ENCODE peak calls at places on chromosomes 2 and 18, in seven cellular contexts. R is mammary epithelial cell; Z is colonic mucosa; J is adrenal gland; T is tibial artery; D is CD8-positive, alpha-beta T cell; Y is GM23338. P is an unnamed sample. For H3K4me1, the result is how much of the 10 kb centered on the place peaks cover.

GRCh38 chr18:11553098-11553940 is 56.1 kb upstream of the SLC35G4 start:
- DNase-seq in R (peak), Z (peak), J (peak), T (no peak), D (no peak), Y (peak), P (no peak)

GRCh38 chr2:100813527-100813926 is 6.4 kb upstream of the NPAS2 start:
- DNase-seq in R (no peak), Z (no peak), J (no peak), T (no peak), D (no peak), Y (no peak), P (no peak)

GRCh38 chr2:205785507-205786222 is 103.4 kb downstream of the NRP2 start:
- DNase-seq in R (no peak), Z (no peak), J (no peak), T (no peak), D (no peak), Y (no peak), P (no peak)

GRCh38 chr2:173354073-173354600 is 535 bp upstream of the CDCA7 start:
- DNase-seq in R (no peak), Z (no peak), J (no peak), T (no peak), D (no peak), Y (peak), P (no peak)

GRCh38 chr2:100819365-100820345 is at the start of gene NPAS2:
- DNase-seq in R (peak), Z (peak), J (peak), T (no peak), D (peak), Y (peak), P (no peak)

GRCh38 chr2:143000599-143000998 is 123.1 kb downstream of the KYNU start:
- DNase-seq in R (no peak), Z (no peak), J (no peak), T (no peak), D (no peak), Y (peak), P (no peak)

GRCh38 chr2:154490540-154490939 is 208.0 kb upstream of the KCNJ3 start:
- DNase-seq in R (no peak), Z (no peak), J (no peak), T (no peak), D (no peak), Y (no peak), P (no peak)

GRCh38 chr2:96882230-96882629 is 12.3 kb upstream of the SEMA4C start:
- DNase-seq in R (peak), Z (no peak), J (no peak), T (no peak), D (no peak), Y (no peak), P (no peak)

GRCh38 chr2:238897122-238897880 is 49.4 kb downstream of the TWIST2 start:
- DNase-seq in R (no peak), Z (no peak), J (no peak), T (no peak), D (no peak), Y (no peak), P (no peak)

GRCh38 chr2:233114421-233114861 is 54.3 kb downstream of the INPP5D start:
- DNase-seq in R (no peak), Z (no peak), J (no peak), T (no peak), D (no peak), Y (no peak), P (no peak)

GRCh38 chr18:32019251-32019943 is 772 bp downstream of the RNF125 start:
- DNase-seq in R (peak), Z (peak), J (peak), T (peak), D (peak), Y (peak), P (peak)

GRCh38 chr2:190519975-190520767 is 14.4 kb downstream of the NEMP2 start:
- DNase-seq in R (no peak), Z (no peak), J (no peak), T (no peak), D (no peak), Y (no peak), P (no peak)

GRCh38 chr18:47287911-47288635 is 36.6 kb upstream of the SKOR2 start:
- DNase-seq in R (no peak), Z (no peak), J (no peak), T (no peak), D (no peak), Y (no peak), P (no peak)

GRCh38 chr2:140586379-140586778 is 1544.4 kb downstream of the LRP1B start:
- DNase-seq in R (peak), Z (peak), J (peak), T (no peak), D (no peak), Y (peak), P (no peak)

GRCh38 chr2:156399950-156400703 is 36.1 kb upstream of the GPD2 start:
- DNase-seq in R (peak), Z (peak), J (peak), T (peak), D (no peak), Y (peak), P (peak)

DNA sequence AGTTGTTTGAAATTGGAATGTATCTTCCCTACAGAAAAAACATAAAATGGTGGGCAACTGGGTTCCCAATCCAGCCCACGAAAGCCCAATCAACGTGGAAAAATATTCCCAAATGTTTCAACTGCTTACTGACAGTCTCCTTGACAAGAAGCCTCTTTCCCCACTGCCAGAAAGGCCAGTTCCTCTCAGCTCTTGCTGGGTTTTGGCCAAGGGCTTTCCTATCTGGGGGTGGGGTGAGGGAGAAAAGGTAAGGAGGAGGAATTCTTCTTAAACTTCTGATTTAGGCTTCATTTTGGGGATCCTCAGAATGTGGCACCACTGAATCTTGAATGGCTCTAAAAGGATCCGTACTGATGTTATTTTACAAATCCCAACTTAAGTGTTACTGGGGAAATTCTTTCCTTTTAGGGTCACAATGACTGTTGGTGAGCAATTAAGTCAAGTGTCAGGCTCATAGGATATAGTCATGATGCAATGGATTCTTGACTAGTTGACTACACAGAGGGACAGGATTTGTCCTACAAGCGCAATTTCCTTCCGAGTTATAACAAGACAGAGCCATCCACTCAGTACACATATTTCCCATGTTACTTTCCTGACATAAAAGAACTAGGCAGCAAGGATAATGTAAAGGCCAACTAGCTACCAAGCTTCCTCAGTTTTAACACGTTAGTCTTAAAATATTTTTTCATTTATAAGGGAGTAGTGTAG is 73.6 kb downstream of the SPRED2 start:
- DNase-seq in R (no peak), Z (no peak), J (no peak), T (no peak), D (no peak), Y (no peak), P (no peak)
- H3K4me1 ChIP-seq in R (under half), Z (under half), J (under half), T (under half), D (under half), Y (under half), P (under half)

GRCh38 chr2:1674766-1675397 is 69.4 kb downstream of the PXDN start:
- DNase-seq in R (no peak), Z (no peak), J (no peak), T (no peak), D (no peak), Y (no peak), P (no peak)
- H3K27ac ChIP-seq in R (peak), Z (no peak), J (no peak), T (peak), D (no peak), Y (no peak), P (peak)

GRCh38 chr2:38076250-38076709 is 329 bp upstream of the CYP1B1 start:
- DNase-seq in R (peak), Z (peak), J (peak), T (peak), D (no peak), Y (peak), P (no peak)

GRCh38 chr2:38074775-38075435 is 1.0 kb downstream of the CYP1B1 start:
- DNase-seq in R (no peak), Z (no peak), J (no peak), T (no peak), D (no peak), Y (peak), P (no peak)

GRCh38 chr2:38077431-38077769 is 1.4 kb upstream of the CYP1B1 start:
- DNase-seq in R (no peak), Z (no peak), J (no peak), T (no peak), D (no peak), Y (no peak), P (no peak)

GRCh38 chr2:38075436-38076249 is at the start of gene CYP1B1:
- DNase-seq in R (peak), Z (peak), J (peak), T (no peak), D (no peak), Y (no peak), P (no peak)

DNA sequence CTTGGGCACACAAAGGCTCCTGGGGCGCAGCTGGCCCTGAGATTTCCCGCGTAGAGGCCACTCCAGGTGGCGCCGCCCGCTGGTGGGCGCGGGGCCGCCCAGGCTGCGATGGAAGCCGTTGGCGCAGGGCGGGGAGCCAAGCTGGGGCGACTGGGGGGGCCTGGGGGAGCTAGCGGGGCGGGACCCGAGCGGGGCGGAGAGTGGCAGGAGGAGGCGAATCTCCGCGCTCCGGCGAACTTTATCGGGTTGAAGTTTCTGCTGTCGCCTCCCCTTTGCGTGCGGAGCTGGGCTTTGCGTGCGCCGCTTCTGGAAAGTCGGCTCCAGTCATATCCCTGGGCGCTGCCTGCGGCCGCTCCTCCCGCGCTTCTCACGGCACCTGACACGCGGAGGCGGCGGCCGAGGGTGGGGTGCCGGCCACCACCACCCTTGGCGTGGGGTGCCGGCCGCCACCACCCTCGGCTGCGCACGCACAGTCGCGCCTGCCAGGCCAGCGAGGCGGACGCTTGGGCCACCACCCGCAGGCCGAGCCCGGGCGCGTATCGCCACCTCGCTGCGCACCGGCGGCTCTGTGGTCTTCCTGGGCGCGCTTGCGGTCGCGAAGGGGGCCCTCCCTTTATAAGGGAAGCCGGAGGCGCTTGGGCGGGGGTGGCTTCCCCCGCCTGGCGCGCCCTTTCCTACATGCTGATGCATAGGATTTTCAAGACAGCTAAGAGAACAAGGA is 919 bp upstream of the CYP1B1 start:
- DNase-seq in R (peak), Z (peak), J (peak), T (peak), D (no peak), Y (peak), P (peak)
- TF ChIP-seq CTCF in R (peak), Z (peak), J (peak), T (peak), D (no peak), Y (peak), P (no peak)

GRCh38 chr18:28112056-28112470 is 64.9 kb downstream of the CDH2 start:
- DNase-seq in R (peak), Z (no peak), J (no peak), T (no peak), D (no peak), Y (no peak), P (peak)

GRCh38 chr18:28110924-28111323 is 66.0 kb downstream of the CDH2 start:
- DNase-seq in R (no peak), Z (no peak), J (peak), T (no peak), D (no peak), Y (peak), P (no peak)

GRCh38 chr18:28115149-28115550 is 61.8 kb downstream of the CDH2 start:
- DNase-seq in R (peak), Z (no peak), J (no peak), T (no peak), D (no peak), Y (no peak), P (peak)

GRCh38 chr18:28114472-28114871 is 62.5 kb downstream of the CDH2 start:
- DNase-seq in R (peak), Z (no peak), J (no peak), T (no peak), D (no peak), Y (no peak), P (peak)

DNA sequence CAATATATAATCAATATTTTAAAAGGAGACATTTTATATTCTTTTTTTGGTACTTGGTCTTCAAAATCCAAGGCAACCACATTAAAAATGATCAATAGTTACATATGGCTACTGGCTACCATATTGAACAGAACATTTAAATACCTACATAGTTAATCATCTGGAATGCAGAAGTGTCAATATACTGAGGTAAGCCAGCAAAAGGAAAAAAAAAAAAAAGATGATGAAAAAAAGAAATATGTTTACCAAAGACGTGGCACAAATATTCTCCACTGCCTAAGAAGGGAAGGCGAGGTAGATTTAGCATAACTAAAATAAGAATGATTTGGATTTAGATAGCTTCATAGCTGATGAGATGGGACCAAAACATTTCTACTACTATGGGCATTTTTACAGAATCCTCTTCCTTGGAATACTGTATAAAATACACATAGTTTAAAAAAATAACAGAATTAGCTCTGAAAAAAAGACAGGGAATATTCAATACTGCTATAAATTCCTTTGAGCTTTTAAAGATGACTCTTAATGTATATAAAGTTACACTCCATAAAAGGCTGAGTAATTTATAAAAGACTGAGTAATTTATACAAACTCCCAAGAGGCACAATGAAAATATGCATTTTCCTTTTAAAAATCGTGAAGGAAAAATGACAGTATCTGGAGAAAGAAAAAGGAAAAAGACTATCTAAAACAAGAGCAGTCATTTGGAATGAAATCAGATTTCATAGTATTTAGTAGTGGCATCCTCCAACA is 63.5 kb downstream of the CDH2 start:
- DNase-seq in R (no peak), Z (no peak), J (no peak), T (no peak), D (no peak), Y (no peak), P (no peak)
- H3K4me1 ChIP-seq in R (under half), Z (under half), J (half or more), T (under half), D (under half), Y (under half), P (under half)

GRCh38 chr2:21543630-21544029 is 419.9 kb downstream of the TDRD15 start:
- DNase-seq in R (no peak), Z (no peak), J (no peak), T (no peak), D (no peak), Y (no peak), P (no peak)
- H3K27ac ChIP-seq in R (no peak), Z (no peak), J (no peak), T (no peak), D (no peak), Y (no peak), P (no peak)

DNA sequence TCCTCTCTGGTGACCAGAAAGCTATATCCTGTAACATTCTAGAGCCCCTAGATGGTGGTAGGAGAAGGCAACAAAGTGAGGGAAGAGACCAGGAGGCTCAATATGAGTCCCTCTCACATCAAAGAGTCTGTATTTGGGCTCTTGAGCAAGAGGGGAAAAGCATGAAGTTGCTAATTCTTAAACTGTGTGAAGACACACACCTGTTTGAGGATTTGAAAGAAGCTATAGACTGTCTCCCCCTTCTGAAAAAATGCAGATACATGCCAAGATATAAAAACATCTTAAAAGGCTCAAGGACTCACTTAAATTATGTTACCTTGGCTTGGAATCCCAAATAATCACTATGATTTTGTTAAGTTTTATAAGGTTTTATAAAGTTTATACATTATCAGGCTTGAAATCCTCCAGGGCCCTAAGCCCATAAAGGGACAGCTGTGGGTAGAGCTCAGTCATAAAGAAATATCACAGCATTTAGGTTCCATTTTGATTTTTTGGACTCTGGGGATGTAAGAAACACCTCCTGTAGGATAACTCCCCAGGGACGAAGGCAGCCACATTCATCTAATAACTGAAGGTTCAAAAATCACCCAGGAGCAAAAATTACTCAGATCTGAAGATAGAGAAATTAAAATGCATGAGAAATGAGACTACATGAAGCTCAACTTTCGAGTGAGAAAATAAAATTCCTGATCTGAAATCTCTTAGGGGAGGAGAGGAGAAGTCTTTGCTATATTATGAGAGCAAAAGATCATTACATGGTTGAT is 136.1 kb upstream of the LGALSL start:
- DNase-seq in R (no peak), Z (peak), J (no peak), T (no peak), D (no peak), Y (no peak), P (no peak)
- TF ChIP-seq CTCF in R (no peak), Z (no peak), J (no peak), T (no peak), D (no peak), Y (no peak), P (peak)

DNA sequence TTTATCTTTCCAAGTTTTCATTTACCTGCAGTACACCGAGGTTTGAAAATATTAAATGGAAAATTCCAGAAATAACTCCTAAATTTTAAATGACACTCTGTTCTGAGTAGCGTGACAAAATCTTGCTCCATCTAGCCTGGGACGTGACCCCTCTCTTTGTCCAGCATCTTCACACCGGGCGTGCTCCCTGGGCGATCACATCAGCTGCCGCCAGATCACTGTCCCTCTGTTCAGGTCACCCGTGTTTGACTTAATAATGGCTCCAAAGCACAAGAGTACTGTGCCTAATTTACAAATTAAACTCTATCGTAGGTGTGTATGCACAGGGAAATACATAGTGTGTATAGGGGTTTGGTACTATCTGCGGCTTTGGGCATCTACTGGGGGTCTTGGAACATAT is 6.1 kb upstream of the TMEM185B start:
- DNase-seq in R (no peak), Z (no peak), J (no peak), T (no peak), D (no peak), Y (no peak), P (no peak)
- H3K4me1 ChIP-seq in R (under half), Z (under half), J (under half), T (under half), D (under half), Y (under half), P (under half)

GRCh38 chr2:241858206-241859016 is at the start of gene PDCD1:
- DNase-seq in R (no peak), Z (no peak), J (peak), T (no peak), D (peak), Y (peak), P (no peak)

GRCh38 chr2:241860184-241861078 is 1.7 kb upstream of the PDCD1 start:
- DNase-seq in R (no peak), Z (no peak), J (no peak), T (no peak), D (peak), Y (no peak), P (no peak)

GRCh38 chr2:241861264-241861663 is 2.6 kb upstream of the PDCD1 start:
- DNase-seq in R (no peak), Z (no peak), J (no peak), T (no peak), D (no peak), Y (no peak), P (no peak)

GRCh38 chr2:241859017-241859435 is 332 bp upstream of the PDCD1 start:
- DNase-seq in R (no peak), Z (no peak), J (no peak), T (no peak), D (peak), Y (no peak), P (no peak)

DNA sequence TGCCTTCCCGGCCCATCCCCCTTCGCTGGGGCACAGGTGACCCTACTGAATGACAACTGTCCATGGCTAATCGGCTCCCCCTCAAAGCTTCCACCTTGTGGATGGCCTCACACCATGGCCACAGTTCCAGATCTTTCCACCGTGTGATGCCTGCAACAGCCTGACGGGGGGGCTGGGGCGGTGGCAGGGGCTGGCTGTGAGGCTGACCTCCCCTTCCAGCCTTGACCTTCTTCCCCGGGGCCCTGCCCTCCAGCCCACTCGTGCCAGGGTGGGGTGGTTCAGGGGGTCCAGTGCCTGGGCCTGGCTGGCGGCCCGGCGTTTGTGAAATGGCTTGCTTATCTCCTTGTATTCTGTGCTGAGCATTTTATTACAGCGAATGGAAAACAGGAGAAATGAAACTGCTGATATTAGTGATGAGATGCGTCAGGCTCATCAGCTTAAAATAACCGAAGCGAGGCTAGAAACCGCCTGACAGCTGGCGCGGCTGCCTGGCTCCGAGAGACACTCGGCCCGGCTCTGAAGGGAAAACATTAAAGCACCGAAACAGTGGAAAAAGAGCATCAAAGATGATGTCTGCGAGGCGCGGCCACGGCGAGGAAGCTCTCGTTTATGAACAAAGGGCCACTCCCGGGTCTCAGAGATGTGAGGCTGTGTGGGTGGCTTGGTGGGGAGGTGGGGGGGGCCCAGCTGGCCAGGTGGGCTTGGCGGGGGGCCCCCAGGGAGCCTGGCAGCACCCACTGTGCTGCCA is 916 bp upstream of the PDCD1 start:
- DNase-seq in R (no peak), Z (peak), J (peak), T (peak), D (peak), Y (no peak), P (no peak)
- H3K27ac ChIP-seq in R (no peak), Z (peak), J (no peak), T (peak), D (no peak), Y (no peak), P (no peak)

P was measured in foreskin keratinocyte.